ENCODE peak calls at places on chromosomes 11 and 22, in four cellular contexts. Q, U, D and J are unnamed samples.

GRCh38 chr11:47908198-47908597 is 60.0 kb upstream of the NUP160 start:
- DNase-seq in Q (no peak), U (no peak), D (no peak), J (no peak)

GRCh38 chr11:8558436-8558835 is 35.6 kb downstream of the STK33 start:
- DNase-seq in Q (no peak), U (no peak), D (no peak), J (no peak)

GRCh38 chr22:37154925-37155712 is 5.4 kb upstream of the IL2RB start:
- DNase-seq in Q (no peak), U (no peak), D (no peak), J (no peak)

GRCh38 chr22:19962909-19963806 is 21.5 kb upstream of the TXNRD2 start:
- DNase-seq in Q (no peak), U (no peak), D (no peak), J (no peak)

GRCh38 chr22:22208657-22209056 is 35.9 kb upstream of the VPREB1 start:
- DNase-seq in Q (no peak), U (no peak), D (no peak), J (no peak)

GRCh38 chr11:10072841-10073240 is 221.2 kb downstream of the SBF2 start:
- DNase-seq in Q (no peak), U (no peak), D (no peak), J (no peak)

GRCh38 chr11:64619196-64619595 is 28.2 kb downstream of the SLC22A12 start:
- DNase-seq in Q (peak), U (no peak), D (no peak), J (no peak)

GRCh38 chr11:66237867-66238266 is 30.6 kb upstream of the RAB1B start:
- DNase-seq in Q (no peak), U (no peak), D (no peak), J (no peak)

GRCh38 chr11:84300112-84300511 is 1013.9 kb upstream of the CCDC90B start:
- DNase-seq in Q (no peak), U (no peak), D (no peak), J (no peak)

GRCh38 chr11:88508558-88508807 is 170.9 kb upstream of the CTSC start:
- DNase-seq in Q (no peak), U (no peak), D (no peak), J (no peak)

GRCh38 chr11:100748153-100748552 is 61.1 kb downstream of the ARHGAP42 start:
- DNase-seq in Q (no peak), U (no peak), D (no peak), J (no peak)

GRCh38 chr11:29135504-29135903 is 881.3 kb downstream of the KCNA4 start:
- DNase-seq in Q (no peak), U (no peak), D (no peak), J (no peak)

GRCh38 chr11:12961615-12962014 is 47.5 kb upstream of the RASSF10 start:
- DNase-seq in Q (no peak), U (no peak), D (no peak), J (no peak)

GRCh38 chr11:118290923-118291322 is 13.6 kb upstream of the CD3E start:
- DNase-seq in Q (no peak), U (peak), D (no peak), J (peak)

GRCh38 chr22:45935573-45935972 is 41.4 kb downstream of the WNT7B start:
- DNase-seq in Q (no peak), U (no peak), D (no peak), J (no peak)

GRCh38 chr11:116276051-116277044 is 496.4 kb downstream of the BUD13 start:
- DNase-seq in Q (peak), U (peak), D (peak), J (peak)

GRCh38 chr11:2806351-2807058 is 79.1 kb downstream of the CDKN1C start:
- DNase-seq in Q (no peak), U (peak), D (peak), J (no peak)

GRCh38 chr11:128775513-128775912 is 81.6 kb downstream of the FLI1 start:
- DNase-seq in Q (no peak), U (no peak), D (no peak), J (no peak)

GRCh38 chr11:1437500-1437899 is 47.8 kb downstream of the BRSK2 start:
- DNase-seq in Q (no peak), U (no peak), D (no peak), J (no peak)

GRCh38 chr11:132402056-132402684 is 1031.8 kb downstream of the NTM start:
- DNase-seq in Q (peak), U (no peak), D (no peak), J (no peak)

GRCh38 chr11:66543263-66544107 is 2.4 kb downstream of the ZDHHC24 start:
- DNase-seq in Q (peak), U (peak), D (peak), J (peak)

GRCh38 chr22:38247713-38248112 is 25.1 kb downstream of the TMEM184B start:
- DNase-seq in Q (no peak), U (no peak), D (no peak), J (no peak)

GRCh38 chr11:47917643-47918369 is 62.6 kb upstream of the PTPRJ start:
- DNase-seq in Q (peak), U (peak), D (no peak), J (no peak)

GRCh38 chr22:30731658-30732057 is 37.0 kb downstream of the OSBP2 start:
- DNase-seq in Q (no peak), U (no peak), D (no peak), J (no peak)

GRCh38 chr11:99739464-99740089 is 718.8 kb downstream of the CNTN5 start:
- DNase-seq in Q (no peak), U (no peak), D (no peak), J (no peak)